ENCODE peak calls at places on chromosomes 11 and 22, in six cellular contexts. Q, J, A, D, B and V are unnamed samples.

GRCh38 chr11:131073167-131073566 is 156.9 kb upstream of the SNX19 start:
- DNase-seq in Q (no peak), J (no peak), A (no peak), D (no peak), B (no peak), V (no peak)

GRCh38 chr11:22510741-22511140 is 114.9 kb downstream of the FANCF start:
- DNase-seq in Q (no peak), J (no peak), A (no peak), D (no peak), B (no peak), V (no peak)

GRCh38 chr11:13939952-13940610 is 22.4 kb upstream of the SPON1 start:
- DNase-seq in Q (no peak), J (peak), A (no peak), D (peak), B (no peak), V (no peak)

GRCh38 chr11:120129570-120129969 is 8.3 kb downstream of the TRIM29 start:
- DNase-seq in Q (no peak), J (no peak), A (no peak), D (no peak), B (no peak), V (no peak)

GRCh38 chr11:45857834-45858492 is 10.7 kb downstream of the CRY2 start:
- DNase-seq in Q (no peak), J (no peak), A (no peak), D (no peak), B (no peak), V (no peak)

GRCh38 chr22:23833017-23833795 is 5.6 kb downstream of the DERL3 start:
- DNase-seq in Q (no peak), J (no peak), A (no peak), D (no peak), B (no peak), V (no peak)

GRCh38 chr11:33942954-33943353 is 51.1 kb upstream of the LMO2 start:
- DNase-seq in Q (no peak), J (peak), A (peak), D (no peak), B (peak), V (no peak)

GRCh38 chr22:37546436-37547248 is 13.6 kb upstream of the CDC42EP1 start:
- DNase-seq in Q (no peak), J (no peak), A (no peak), D (no peak), B (peak), V (no peak)

GRCh38 chr22:48539261-48539660 is 1288.4 kb downstream of the BRD1 start:
- DNase-seq in Q (no peak), J (no peak), A (no peak), D (no peak), B (no peak), V (no peak)